ENCODE peak calls at places on chromosomes 16 and 17, in eight cellular contexts. Q is brain microvascular endothelial cell; N is suprapubic skin; S is left ventricle myocardium inferior; O is CD8-positive, alpha-beta T cell; M is vagina; D is heart right ventricle; P is prostate gland. Y is an unnamed sample.

GRCh38 chr17:5823219-5823618 is 238.9 kb upstream of the NLRP1 start:
- DNase-seq in S (no peak), M (no peak), D (no peak), Q (no peak), N (no peak), P (no peak), O (no peak), Y (no peak)

GRCh38 chr17:2593846-2594656 is 597 bp downstream of the PAFAH1B1 start:
- DNase-seq in P (peak; percentile 81), D (peak; percentile 86), O (peak; percentile 79), S (peak; percentile 85), M (no peak), Q (peak; percentile 64), N (peak; percentile 91), Y (peak; percentile 75)

GRCh38 chr16:78133919-78134318 is 34.5 kb downstream of the WWOX start:
- DNase-seq in Q (no peak), D (no peak), S (no peak), P (peak; percentile 8), O (no peak), M (no peak), N (no peak), Y (no peak)

GRCh38 chr17:17970699-17971430 is 1.3 kb downstream of the TOM1L2 start:
- DNase-seq in N (no peak), D (no peak), Q (no peak), P (peak; percentile 54), M (no peak), S (no peak), O (no peak), Y (no peak)

GRCh38 chr17:1562178-1562643 is 381 bp downstream of the PITPNA start:
- DNase-seq in S (peak; percentile 51), M (no peak), P (no peak), Q (no peak), N (no peak), O (peak; percentile 7), D (peak; percentile 59), Y (no peak)

GRCh38 chr16:3317315-3317999 is 12.2 kb downstream of the ZNF75A start:
- DNase-seq in O (no peak), N (no peak), M (no peak), D (no peak), S (no peak), Q (no peak), P (no peak), Y (no peak)

GRCh38 chr17:79968116-79968515 is 67.6 kb downstream of the TBC1D16 start:
- DNase-seq in Q (no peak), N (no peak), P (no peak), S (no peak), O (no peak), D (no peak), M (no peak), Y (no peak)

GRCh38 chr16:2741168-2741567 is 11.3 kb upstream of the SRRM2 start:
- DNase-seq in O (no peak), Q (no peak), P (no peak), M (no peak), D (no peak), S (no peak), N (no peak), Y (no peak)

GRCh38 chr17:76402711-76403110 is 18.3 kb downstream of the SPHK1 start:
- DNase-seq in P (no peak), Q (no peak), M (no peak), S (no peak), N (no peak), D (peak; percentile 5), O (no peak), Y (no peak)

GRCh38 chr17:33811006-33811760 is 443.9 kb upstream of the CCL2 start:
- DNase-seq in P (no peak), S (no peak), Q (no peak), M (no peak), D (no peak), O (no peak), N (no peak), Y (no peak)

GRCh38 chr17:68709995-68710780 is 109.0 kb upstream of the FAM20A start:
- DNase-seq in Q (peak; percentile 30), D (no peak), O (no peak), N (no peak), P (no peak), S (no peak), M (no peak), Y (no peak)

GRCh38 chr17:56047321-56047720 is 106.0 kb upstream of the ANKFN1 start:
- DNase-seq in N (no peak), M (no peak), P (no peak), O (no peak), S (no peak), Q (no peak), D (no peak), Y (no peak)

GRCh38 chr17:77474292-77474988 is 333.7 kb downstream of the SEC14L1 start:
- DNase-seq in D (peak; percentile 32), Q (no peak), N (no peak), S (no peak), O (no peak), P (no peak), M (no peak), Y (no peak)

GRCh38 chr17:47188266-47188665 is 829 bp downstream of the CDC27 start:
- DNase-seq in M (no peak), Q (peak; percentile 59), D (no peak), S (no peak), N (no peak), P (no peak), O (no peak), Y (peak; percentile 39)

GRCh38 chr17:28271431-28271830 is 47.6 kb upstream of the TMEM97 start:
- DNase-seq in O (no peak), M (no peak), D (no peak), S (no peak), Q (no peak), N (no peak), P (no peak), Y (no peak)
- TF ChIP-seq CTCF in O (no peak), M (no peak), D (no peak), S (no peak), Q (no peak), N (no peak), P (no peak), Y (no peak)

DNA sequence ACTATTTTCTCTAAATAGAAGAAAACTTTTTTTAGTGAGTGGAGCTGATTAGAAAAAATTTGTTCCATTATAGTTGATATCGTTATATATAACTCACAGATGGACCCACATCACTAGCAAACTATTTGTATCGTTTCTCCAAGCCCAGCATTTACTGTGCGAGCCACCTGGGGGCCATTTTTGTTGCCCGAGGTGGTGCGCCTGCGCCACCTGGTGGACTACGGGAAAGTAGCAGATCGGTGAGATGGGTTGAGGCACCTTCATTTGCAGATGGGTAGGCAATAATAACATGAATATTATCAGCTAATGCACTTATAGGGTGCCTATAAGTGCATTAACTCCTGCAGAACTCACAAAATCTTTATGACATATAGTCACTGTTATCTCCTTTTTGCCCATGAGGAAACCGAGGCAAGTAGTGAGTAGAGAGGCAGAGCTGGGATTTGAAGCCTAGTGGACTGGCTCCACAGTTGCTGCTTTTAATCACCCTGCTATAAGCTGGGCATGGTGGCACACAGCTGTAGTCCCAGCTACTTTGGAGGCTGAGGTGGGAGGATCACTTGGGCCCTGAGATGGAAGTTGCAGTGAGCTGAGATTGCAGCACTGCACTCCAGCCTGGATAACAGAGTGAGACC is 23.2 kb upstream of the NTN1 start:
- DNase-seq in N (no peak), Q (peak; percentile 56), D (peak; percentile 62), O (peak; percentile 76), P (no peak), M (no peak), S (peak; percentile 56), Y (peak; percentile 39)
- H3K27ac ChIP-seq in N (no peak overlapping the region), Q (no peak overlapping the region), D (no peak overlapping the region), O (no peak overlapping the region), P (no peak overlapping the region), M (no peak overlapping the region), S (no peak overlapping the region), Y (no peak overlapping the region)

DNA sequence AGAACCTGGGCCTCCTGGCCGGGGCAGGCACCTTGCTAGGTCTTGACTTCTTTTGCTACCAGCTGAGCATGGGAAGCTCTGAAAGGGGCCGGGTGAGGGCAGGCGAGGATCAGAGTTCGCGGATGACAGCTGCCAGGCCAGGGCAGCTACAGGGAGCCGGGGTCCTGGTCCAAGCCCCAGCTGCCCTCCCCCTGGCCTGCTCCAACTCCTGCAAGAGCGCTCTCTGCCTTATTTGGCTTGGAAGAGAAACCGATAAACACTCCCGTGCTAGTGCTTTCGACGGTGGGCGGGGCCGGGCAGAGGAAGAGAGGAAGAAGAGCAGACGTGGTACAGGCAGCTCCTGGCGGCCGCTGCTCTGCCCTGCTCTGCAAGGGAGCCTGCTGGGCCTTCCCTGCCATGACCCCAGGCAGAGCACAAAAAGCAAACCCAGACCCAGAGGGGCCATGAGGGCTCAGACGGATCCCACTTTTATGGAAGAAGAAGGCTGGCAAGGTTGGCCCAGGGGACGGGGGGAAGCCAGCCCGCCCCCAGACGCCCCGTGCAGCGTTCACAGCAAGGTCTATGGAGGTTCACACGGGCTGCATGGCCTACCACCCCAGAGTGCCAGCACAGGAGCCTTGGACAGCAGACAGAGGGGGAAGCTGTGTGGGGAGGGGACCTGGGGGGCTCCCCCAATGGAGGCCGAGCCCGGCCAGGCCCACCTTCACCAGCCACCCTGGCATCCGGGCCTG is 25.6 kb downstream of the PIEZO1 start:
- DNase-seq in Q (no peak), O (no peak), P (peak; percentile 82), M (no peak), S (no peak), N (no peak), D (no peak), Y (no peak)
- TF ChIP-seq CTCF in Q (no peak), O (no peak), P (no peak), M (no peak), S (no peak), N (no peak), D (no peak), Y (no peak)

DNA sequence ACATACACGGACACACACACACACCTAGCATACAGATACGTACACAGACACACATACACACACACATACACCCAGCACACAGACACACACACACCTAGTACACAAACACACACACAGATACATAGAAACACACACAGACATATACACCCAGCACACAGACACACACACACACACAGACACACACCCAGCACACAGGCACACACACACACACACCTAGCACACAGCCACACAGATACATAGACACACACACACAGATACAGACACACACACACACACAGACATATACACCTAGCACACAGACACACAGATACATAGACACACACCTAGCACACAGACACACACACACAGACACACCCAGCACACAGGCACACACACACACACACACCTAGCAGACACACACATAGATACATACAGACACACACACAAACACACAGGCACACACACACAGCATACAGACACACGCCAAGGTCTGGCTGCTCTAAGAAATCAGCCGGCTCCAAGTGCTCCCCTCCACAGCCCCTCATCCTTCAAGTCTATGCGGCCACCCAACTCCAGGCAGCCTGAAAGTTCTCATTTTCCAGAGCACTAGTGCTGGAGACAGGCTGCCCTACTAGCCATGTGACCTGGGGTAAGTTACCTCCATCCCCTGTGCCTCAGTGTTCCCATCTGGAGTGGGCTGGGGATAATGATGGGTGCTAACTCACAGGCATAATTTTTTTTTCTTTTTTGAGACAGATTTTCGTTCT is 13.2 kb downstream of the NR1D1 start:
- DNase-seq in M (no peak), D (no peak), N (no peak), Q (no peak), S (no peak), O (no peak), P (no peak), Y (no peak)
- H3K27ac ChIP-seq in M (peak overlapping the region; percentile 63), D (no peak overlapping the region), N (peak overlapping the region; percentile 2), Q (no peak overlapping the region), S (no peak overlapping the region), O (no peak overlapping the region), P (no peak overlapping the region), Y (no peak overlapping the region)

DNA sequence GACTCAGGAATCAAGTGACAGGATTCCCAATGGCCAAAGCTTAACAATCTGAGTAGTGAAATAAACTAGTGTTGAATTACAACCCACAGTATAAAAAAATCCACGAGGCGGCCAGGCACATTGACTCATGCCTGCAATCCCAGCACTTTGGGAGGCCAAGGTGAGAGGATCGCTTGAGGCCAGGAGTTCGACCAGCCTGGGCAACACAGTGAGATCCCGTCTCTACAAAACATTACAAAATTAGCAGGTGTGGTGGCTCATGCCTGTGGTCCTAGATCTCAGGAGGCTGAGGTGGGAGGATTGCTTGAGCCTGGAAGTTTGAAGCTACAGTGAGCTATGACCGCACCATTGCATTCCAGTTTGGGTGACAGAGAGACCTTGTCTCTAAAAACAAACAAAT is 133.8 kb downstream of the CPPED1 start:
- DNase-seq in S (no peak), O (no peak), N (no peak), Q (no peak), D (no peak), M (no peak), P (no peak), Y (no peak)
- TF ChIP-seq CTCF in S (no peak), O (no peak), N (no peak), Q (no peak), D (no peak), M (no peak), P (no peak), Y (no peak)